ENCODE peak calls at places on chromosomes 7 and 10, in six cellular contexts. B is ovary, L is fibroblast of lung, X is colonic mucosa, C is pancreas, P is heart right ventricle. Q is an unnamed sample.

GRCh38 chr7:26485421-26486019 is 193.9 kb downstream of the SNX10 start:
- DNase-seq in B (no peak), C (no peak), P (no peak), X (no peak), L (no peak), Q (no peak)

GRCh38 chr10:101050206-101051069 is 11.4 kb upstream of the KAZALD1 start:
- DNase-seq in B (no peak), X (peak; percentile 81), C (peak; percentile 89), P (peak; percentile 47), L (peak; percentile 30), Q (peak; percentile 62)

GRCh38 chr7:19619122-19619521 is 89.7 kb downstream of the POLR1F start:
- DNase-seq in P (no peak), L (no peak), X (no peak), C (no peak), B (no peak), Q (no peak)

GRCh38 chr10:118564652-118565051 is 30.8 kb downstream of the PRLHR start:
- DNase-seq in B (no peak), C (no peak), L (peak; percentile 3), P (no peak), X (no peak), Q (no peak)

GRCh38 chr7:81064446-81064845 is 145.6 kb upstream of the SEMA3C start:
- DNase-seq in P (no peak), B (no peak), X (peak; percentile 23), C (no peak), L (peak; percentile 19), Q (peak; percentile 25)

GRCh38 chr10:128859738-128860386 is 607.2 kb upstream of the MGMT start:
- DNase-seq in B (no peak), C (no peak), P (peak; percentile 49), L (peak; percentile 1), X (peak; percentile 70), Q (peak; percentile 44)

GRCh38 chr10:4212111-4212635 is 427.2 kb upstream of the KLF6 start:
- DNase-seq in L (peak; percentile 11), P (no peak), X (no peak), C (no peak), B (no peak), Q (no peak)

GRCh38 chr7:101636822-101637623 is 7.9 kb upstream of the MYL10 start:
- DNase-seq in B (no peak), L (no peak), P (no peak), X (no peak), C (no peak), Q (no peak)

GRCh38 chr10:101208543-101208942 is 20.7 kb downstream of the LBX1 start:
- DNase-seq in B (no peak), L (no peak), C (no peak), X (no peak), P (no peak), Q (no peak)

GRCh38 chr7:51706851-51707250 is 390.2 kb upstream of the COBL start:
- DNase-seq in B (no peak), X (no peak), C (no peak), L (no peak), P (no peak), Q (no peak)

GRCh38 chr7:51701935-51702334 is 385.3 kb upstream of the COBL start:
- DNase-seq in B (no peak), L (no peak), P (no peak), X (no peak), C (no peak), Q (no peak)

GRCh38 chr7:51700593-51701215 is 384.1 kb upstream of the COBL start:
- DNase-seq in P (no peak), B (no peak), L (no peak), X (no peak), C (no peak), Q (no peak)

GRCh38 chr7:51705701-51706100 is 389.1 kb upstream of the COBL start:
- DNase-seq in L (no peak), C (no peak), X (no peak), B (no peak), P (no peak), Q (no peak)

GRCh38 chr7:51702673-51703072 is 386.1 kb upstream of the COBL start:
- DNase-seq in C (no peak), P (no peak), L (no peak), X (no peak), B (no peak), Q (no peak)
- H3K27ac ChIP-seq in C (no peak overlapping the region), P (no peak overlapping the region), L (no peak overlapping the region), X (no peak overlapping the region), B (no peak overlapping the region), Q (no peak overlapping the region)

DNA sequence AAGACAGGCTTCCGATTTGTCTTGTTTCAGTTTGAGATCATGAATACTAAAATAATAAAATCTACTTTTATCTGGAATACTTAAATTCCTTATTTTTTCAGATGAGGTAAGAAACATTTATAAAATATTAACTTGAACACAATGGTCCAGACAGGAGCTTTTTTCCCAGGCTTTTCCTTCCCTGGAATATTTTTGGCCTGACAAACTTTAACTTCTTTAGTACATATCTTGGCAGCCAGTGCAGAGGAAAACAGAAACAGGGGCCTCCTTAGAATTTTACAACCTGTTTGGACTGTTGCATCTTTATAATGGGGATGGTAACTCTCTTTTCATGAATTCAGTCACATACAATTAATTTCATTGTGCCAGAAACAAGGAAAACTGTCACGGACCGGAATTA is 41.4 kb downstream of the NRP1 start:
- DNase-seq in L (no peak), B (no peak), X (no peak), P (no peak), C (no peak), Q (no peak)
- H3K4me3 ChIP-seq in L (no peak overlapping the region), B (no peak overlapping the region), X (no peak overlapping the region), P (no peak overlapping the region), C (no peak overlapping the region), Q (no peak overlapping the region)

DNA sequence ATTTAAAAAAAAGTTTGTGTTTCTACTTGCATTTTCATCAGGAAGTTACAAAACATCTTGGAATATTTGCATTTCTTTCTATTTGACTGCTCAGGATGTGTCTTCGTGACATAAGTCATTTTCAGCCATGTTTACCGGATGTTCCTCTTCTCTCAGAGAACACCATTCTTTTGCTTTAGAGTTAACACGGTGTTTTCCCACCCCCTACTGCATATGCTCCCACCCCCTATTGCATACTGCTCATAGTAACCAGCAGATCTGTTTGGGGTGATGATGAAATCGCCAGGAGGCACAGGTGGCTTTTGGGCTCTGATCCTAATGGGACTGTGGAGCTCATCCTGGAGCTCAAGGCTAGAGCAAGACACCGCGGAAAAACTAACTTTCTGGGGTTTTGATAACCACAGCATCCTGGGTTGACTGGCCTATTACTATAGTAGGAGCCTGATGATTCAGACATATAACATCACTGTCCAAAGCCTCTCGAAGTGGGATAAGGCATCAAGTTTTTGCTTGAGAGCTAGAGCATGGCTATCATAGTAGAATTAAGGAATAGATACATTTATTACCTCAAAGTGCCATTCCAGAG is 65.1 kb upstream of the BET1 start:
- DNase-seq in B (no peak), C (no peak), P (no peak), L (peak; percentile 65), X (no peak), Q (no peak)
- H3K27ac ChIP-seq in B (no peak overlapping the region), C (no peak overlapping the region), P (no peak overlapping the region), L (no peak overlapping the region), X (no peak overlapping the region), Q (no peak overlapping the region)

GRCh38 chr7:106460792-106461254 is 176.0 kb upstream of the NAMPT start:
- DNase-seq in C (no peak), L (peak; percentile 26), X (no peak), P (no peak), B (no peak), Q (no peak)
- H3K4me3 ChIP-seq in C (no peak overlapping the region), L (no peak overlapping the region), X (no peak overlapping the region), P (no peak overlapping the region), B (no peak overlapping the region), Q (no peak overlapping the region)

GRCh38 chr10:112376578-112376855 is 2.6 kb downstream of the ACSL5 start:
- DNase-seq in P (no peak), C (no peak), L (no peak), X (no peak), B (no peak), Q (no peak)

GRCh38 chr10:112373912-112374338 is at the start of gene ACSL5:
- DNase-seq in C (no peak), B (no peak), X (peak; percentile 78), L (no peak), P (no peak), Q (peak; percentile 94)

GRCh38 chr10:112374724-112375541 is 1.0 kb downstream of the ACSL5 start:
- DNase-seq in X (peak; percentile 48), L (no peak), B (no peak), P (no peak), C (no peak), Q (no peak)

GRCh38 chr10:112379635-112380296 is 5.8 kb downstream of the ACSL5 start:
- DNase-seq in C (no peak), L (peak; percentile 25), X (no peak), P (no peak), B (no peak), Q (peak; percentile 97)

DNA sequence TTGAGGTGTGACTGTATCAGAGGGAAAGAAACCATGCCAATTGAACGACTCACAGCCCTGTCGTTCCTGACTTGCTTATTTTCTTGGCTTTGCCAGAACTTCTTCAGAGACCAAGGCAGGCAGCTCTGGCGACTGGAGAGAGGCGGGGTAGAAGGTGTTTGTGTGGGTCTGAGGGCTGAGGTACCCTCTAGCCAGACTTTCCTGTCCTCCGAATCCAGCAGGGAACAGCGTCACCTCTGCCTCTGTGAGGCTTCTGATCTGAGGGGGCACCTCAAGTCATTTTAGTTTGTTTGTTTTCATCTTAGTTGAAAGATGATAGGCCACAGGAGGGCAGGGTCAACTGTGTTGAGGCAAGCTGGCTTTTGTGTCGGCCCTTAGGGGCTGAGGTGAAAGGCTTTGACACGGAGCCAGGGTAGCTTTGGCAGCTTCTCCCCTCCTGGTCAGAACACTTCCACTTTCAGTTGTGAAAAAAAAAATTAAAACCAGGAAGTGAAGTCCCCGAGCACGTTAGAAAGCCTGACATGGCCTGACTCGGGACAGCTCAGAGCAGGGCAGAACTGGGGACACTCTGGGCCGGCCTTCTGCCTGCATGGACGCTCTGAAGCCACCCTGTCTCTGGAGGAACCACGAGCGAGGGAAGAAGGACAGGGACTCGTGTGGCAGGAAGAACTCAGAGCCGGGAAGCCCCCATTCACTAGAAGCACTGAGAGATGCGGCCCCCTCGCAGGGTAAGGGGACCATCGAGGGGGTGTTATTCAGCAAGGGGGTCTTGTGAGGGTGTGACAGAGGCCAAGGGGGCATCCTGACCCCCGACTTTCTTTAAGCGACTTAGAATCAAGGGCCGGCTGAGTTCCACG is 2.0 kb downstream of the ACSL5 start:
- DNase-seq in P (peak; percentile 78), C (no peak), B (peak; percentile 77), X (peak; percentile 64), L (peak; percentile 18), Q (peak; percentile 85)
- H3K27ac ChIP-seq in P (peak overlapping the region; percentile 62), C (peak overlapping the region; percentile 27), B (peak overlapping the region; percentile 37), X (peak overlapping the region; percentile 74), L (peak overlapping the region; percentile 48), Q (peak overlapping the region; percentile 98)

GRCh38 chr10:21523007-21523406 is 2.5 kb downstream of the SKIDA1 start:
- DNase-seq in P (no peak), X (no peak), L (peak; percentile 40), B (no peak), C (no peak), Q (no peak)
- H3K4me3 ChIP-seq in P (no peak overlapping the region), X (no peak overlapping the region), L (no peak overlapping the region), B (no peak overlapping the region), C (no peak overlapping the region), Q (no peak overlapping the region)

Q was measured in small intestine.